ENCODE peak calls at places on chromosome 19, in four cellular contexts. One of them, this sample, is unnamed. For H3K4me1, the result is how much of the 10 kb centered on the place peaks cover.

GRCh38 chr19:4390017-4390861 is 10.1 kb downstream of the SH3GL1 start:
- DNase-seq in spleen: peak
- DNase-seq in upper lobe of right lung: no peak
- DNase-seq in aorta: no peak
- DNase-seq in this sample: peak

GRCh38 chr19:4068058-4068966 is 1.6 kb upstream of the ZBTB7A start:
- DNase-seq in spleen: peak
- DNase-seq in upper lobe of right lung: no peak
- DNase-seq in aorta: no peak
- DNase-seq in this sample: no peak

GRCh38 chr19:52567921-52568320 is 2.2 kb upstream of the ZNF701 start:
- DNase-seq in spleen: no peak
- DNase-seq in upper lobe of right lung: no peak
- DNase-seq in aorta: no peak
- DNase-seq in this sample: no peak

GRCh38 chr19:15025237-15025636 is 24.0 kb upstream of the CASP14 start:
- DNase-seq in spleen: no peak
- DNase-seq in upper lobe of right lung: no peak
- DNase-seq in aorta: no peak
- DNase-seq in this sample: no peak

GRCh38 chr19:48629599-48630288 is 7.4 kb downstream of the DBP start:
- DNase-seq in spleen: peak
- DNase-seq in upper lobe of right lung: peak
- DNase-seq in aorta: peak
- DNase-seq in this sample: no peak

GRCh38 chr19:33248954-33249613 is 23.4 kb upstream of the SLC7A10 start:
- DNase-seq in spleen: peak
- DNase-seq in upper lobe of right lung: peak
- DNase-seq in aorta: no peak
- DNase-seq in this sample: no peak

GRCh38 chr19:50432658-50433057 is at the start of gene MYBPC2:
- DNase-seq in spleen: no peak
- DNase-seq in upper lobe of right lung: no peak
- DNase-seq in aorta: no peak
- DNase-seq in this sample: peak

GRCh38 chr19:55305491-55305890 is 19.6 kb downstream of the TMEM150B start:
- DNase-seq in spleen: no peak
- DNase-seq in upper lobe of right lung: no peak
- DNase-seq in aorta: no peak
- DNase-seq in this sample: peak

GRCh38 chr19:35673121-35673804 is 6.9 kb downstream of the UPK1A start:
- DNase-seq in spleen: peak
- DNase-seq in upper lobe of right lung: peak
- DNase-seq in aorta: peak
- DNase-seq in this sample: no peak

GRCh38 chr19:44430956-44431355 is 17.3 kb downstream of the ZNF229 start:
- DNase-seq in spleen: no peak
- DNase-seq in upper lobe of right lung: no peak
- DNase-seq in aorta: no peak
- DNase-seq in this sample: no peak

GRCh38 chr19:1840541-1841115 is 7.7 kb downstream of the REXO1 start:
- DNase-seq in spleen: peak
- DNase-seq in upper lobe of right lung: no peak
- DNase-seq in aorta: no peak
- DNase-seq in this sample: no peak

GRCh38 chr19:9406798-9407352 is 28.5 kb downstream of the ZNF266 start:
- DNase-seq in spleen: peak
- DNase-seq in upper lobe of right lung: peak
- DNase-seq in aorta: peak
- DNase-seq in this sample: peak

GRCh38 chr19:46818812-46819211 is 30.4 kb upstream of the SLC1A5 start:
- DNase-seq in spleen: no peak
- DNase-seq in upper lobe of right lung: no peak
- DNase-seq in aorta: no peak
- DNase-seq in this sample: peak

GRCh38 chr19:408441-409005 is 424 bp downstream of the C2CD4C start:
- DNase-seq in spleen: peak
- DNase-seq in upper lobe of right lung: peak
- DNase-seq in aorta: peak
- DNase-seq in this sample: peak

GRCh38 chr19:40217921-40218890 is at the start of gene TTC9B:
- DNase-seq in spleen: no peak
- DNase-seq in upper lobe of right lung: no peak
- DNase-seq in aorta: no peak
- DNase-seq in this sample: no peak

GRCh38 chr19:45161715-45162463 is 1.1 kb upstream of the NKPD1 start:
- DNase-seq in spleen: no peak
- DNase-seq in upper lobe of right lung: no peak
- DNase-seq in aorta: no peak
- DNase-seq in this sample: peak

GRCh38 chr19:478236-478888 is 17.5 kb upstream of the SHC2 start:
- DNase-seq in spleen: no peak
- DNase-seq in upper lobe of right lung: no peak
- DNase-seq in aorta: no peak
- DNase-seq in this sample: no peak

GRCh38 chr19:1773173-1773572 is 19.9 kb downstream of the ONECUT3 start:
- DNase-seq in spleen: no peak
- DNase-seq in upper lobe of right lung: no peak
- DNase-seq in aorta: no peak
- DNase-seq in this sample: peak

GRCh38 chr19:40807147-40808020 is 8.4 kb downstream of the EGLN2 start:
- DNase-seq in spleen: no peak
- DNase-seq in upper lobe of right lung: peak
- DNase-seq in aorta: peak
- DNase-seq in this sample: no peak

GRCh38 chr19:45444318-45445041 is 20.8 kb upstream of the ERCC1 start:
- DNase-seq in spleen: peak
- DNase-seq in upper lobe of right lung: peak
- DNase-seq in aorta: peak
- DNase-seq in this sample: peak

GRCh38 chr19:16084067-16084685 is 7.9 kb downstream of the TPM4 start:
- DNase-seq in spleen: no peak
- DNase-seq in upper lobe of right lung: no peak
- DNase-seq in aorta: no peak
- DNase-seq in this sample: no peak

GRCh38 chr19:43983544-43983911 is 460 bp upstream of the ZNF155 start:
- DNase-seq in spleen: no peak
- DNase-seq in upper lobe of right lung: no peak
- DNase-seq in aorta: no peak
- DNase-seq in this sample: no peak

GRCh38 chr19:57280913-57281425 is 684 bp downstream of the ZNF460 start:
- DNase-seq in spleen: no peak
- DNase-seq in upper lobe of right lung: no peak
- DNase-seq in aorta: no peak
- DNase-seq in this sample: peak

GRCh38 chr19:5138606-5139594 is 170.0 kb downstream of the KDM4B start:
- DNase-seq in spleen: peak
- DNase-seq in upper lobe of right lung: no peak
- DNase-seq in aorta: no peak
- DNase-seq in this sample: peak

GRCh38 chr19:3296446-3296845 is 69.9 kb upstream of the NFIC start:
- DNase-seq in spleen: no peak
- DNase-seq in upper lobe of right lung: no peak
- DNase-seq in aorta: no peak
- DNase-seq in this sample: no peak

GRCh38 chr19:35556846-35557538 is 6.5 kb downstream of the ATP4A start:
- DNase-seq in spleen: peak
- DNase-seq in upper lobe of right lung: no peak
- DNase-seq in aorta: no peak
- DNase-seq in this sample: no peak

GRCh38 chr19:398719-399118 is 10.2 kb downstream of the C2CD4C start:
- DNase-seq in spleen: no peak
- DNase-seq in upper lobe of right lung: peak
- DNase-seq in aorta: peak
- DNase-seq in this sample: no peak

GRCh38 chr19:49057636-49058234 is at the start of gene CGB7:
- DNase-seq in spleen: peak
- DNase-seq in upper lobe of right lung: peak
- DNase-seq in aorta: peak
- DNase-seq in this sample: no peak

GRCh38 chr19:46428278-46429141 is at the start of gene PNMA8C:
- DNase-seq in spleen: peak
- DNase-seq in upper lobe of right lung: peak
- DNase-seq in aorta: peak
- DNase-seq in this sample: peak

GRCh38 chr19:1274852-1275259 is 474 bp upstream of the FAM174C start:
- DNase-seq in spleen: no peak
- DNase-seq in upper lobe of right lung: peak
- DNase-seq in aorta: no peak
- DNase-seq in this sample: no peak

GRCh38 chr19:18486746-18487145 is 35.1 kb downstream of the ELL start:
- DNase-seq in spleen: peak
- DNase-seq in upper lobe of right lung: no peak
- DNase-seq in aorta: no peak
- DNase-seq in this sample: no peak
- H3K4me1 ChIP-seq in spleen: under half
- H3K4me1 ChIP-seq in upper lobe of right lung: half or more
- H3K4me1 ChIP-seq in aorta: under half
- H3K4me1 ChIP-seq in this sample: under half

DNA sequence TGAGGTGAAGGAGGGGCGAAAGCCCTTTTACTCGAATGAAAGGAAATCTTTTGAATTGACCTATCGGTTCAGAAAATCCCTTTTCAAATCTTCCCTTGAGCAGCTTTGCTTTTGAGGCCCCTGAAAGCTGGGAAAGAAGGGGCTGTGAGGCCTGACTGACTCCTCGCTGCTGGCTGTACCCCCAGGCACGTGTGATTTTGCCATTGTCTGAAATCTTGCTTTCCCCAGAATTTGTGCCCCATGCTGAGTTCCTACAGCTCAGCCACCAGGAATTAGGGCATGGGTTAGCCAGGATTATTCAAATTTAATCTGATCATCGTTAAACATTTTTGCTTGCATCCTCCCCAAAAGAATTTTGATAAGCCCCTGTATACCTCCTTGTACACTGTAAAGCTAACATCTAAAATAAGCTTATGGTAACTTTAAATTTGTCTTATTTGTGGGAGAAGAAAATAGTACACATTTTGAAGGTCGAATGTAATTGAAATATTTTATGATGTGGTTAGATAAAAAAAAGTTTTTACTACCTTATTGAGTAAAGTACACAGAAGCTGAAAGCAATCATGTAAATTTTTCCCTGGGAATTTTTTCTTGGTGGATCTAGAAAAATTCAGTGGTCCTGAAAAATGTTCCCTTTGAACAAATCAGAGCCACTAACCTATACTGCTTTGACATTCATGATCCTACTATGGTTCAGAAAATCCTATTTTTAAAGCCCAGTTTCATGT is 46.7 kb downstream of the SIPA1L3 start:
- DNase-seq in spleen: no peak
- DNase-seq in upper lobe of right lung: peak
- DNase-seq in aorta: no peak
- DNase-seq in this sample: no peak
- H3K27ac ChIP-seq in spleen: no peak
- H3K27ac ChIP-seq in upper lobe of right lung: no peak
- H3K27ac ChIP-seq in aorta: no peak
- H3K27ac ChIP-seq in this sample: no peak

DNA sequence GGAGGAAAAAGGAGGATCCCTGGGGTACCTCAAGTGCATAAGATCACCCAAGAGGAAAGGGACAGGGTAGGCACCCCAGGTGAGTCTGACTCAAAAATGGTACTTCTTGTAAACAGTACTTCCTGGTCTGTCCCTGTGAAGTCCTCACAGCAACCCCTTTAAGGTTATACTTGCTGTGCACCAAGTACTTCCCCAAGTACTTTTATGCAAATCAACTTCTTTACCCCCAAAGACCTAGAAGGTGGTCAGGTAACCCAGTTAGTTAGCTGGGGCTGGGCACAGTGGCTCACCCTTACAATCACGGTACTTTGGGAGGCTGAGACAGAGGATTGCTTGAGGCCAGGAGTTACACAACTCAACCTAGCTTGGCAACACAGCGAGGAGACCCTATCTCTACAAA is 2.5 kb downstream of the CALR start:
- DNase-seq in spleen: no peak
- DNase-seq in upper lobe of right lung: no peak
- DNase-seq in aorta: no peak
- DNase-seq in this sample: no peak
- H3K4me3 ChIP-seq in spleen: peak
- H3K4me3 ChIP-seq in upper lobe of right lung: peak
- H3K4me3 ChIP-seq in aorta: no peak
- H3K4me3 ChIP-seq in this sample: no peak

DNA sequence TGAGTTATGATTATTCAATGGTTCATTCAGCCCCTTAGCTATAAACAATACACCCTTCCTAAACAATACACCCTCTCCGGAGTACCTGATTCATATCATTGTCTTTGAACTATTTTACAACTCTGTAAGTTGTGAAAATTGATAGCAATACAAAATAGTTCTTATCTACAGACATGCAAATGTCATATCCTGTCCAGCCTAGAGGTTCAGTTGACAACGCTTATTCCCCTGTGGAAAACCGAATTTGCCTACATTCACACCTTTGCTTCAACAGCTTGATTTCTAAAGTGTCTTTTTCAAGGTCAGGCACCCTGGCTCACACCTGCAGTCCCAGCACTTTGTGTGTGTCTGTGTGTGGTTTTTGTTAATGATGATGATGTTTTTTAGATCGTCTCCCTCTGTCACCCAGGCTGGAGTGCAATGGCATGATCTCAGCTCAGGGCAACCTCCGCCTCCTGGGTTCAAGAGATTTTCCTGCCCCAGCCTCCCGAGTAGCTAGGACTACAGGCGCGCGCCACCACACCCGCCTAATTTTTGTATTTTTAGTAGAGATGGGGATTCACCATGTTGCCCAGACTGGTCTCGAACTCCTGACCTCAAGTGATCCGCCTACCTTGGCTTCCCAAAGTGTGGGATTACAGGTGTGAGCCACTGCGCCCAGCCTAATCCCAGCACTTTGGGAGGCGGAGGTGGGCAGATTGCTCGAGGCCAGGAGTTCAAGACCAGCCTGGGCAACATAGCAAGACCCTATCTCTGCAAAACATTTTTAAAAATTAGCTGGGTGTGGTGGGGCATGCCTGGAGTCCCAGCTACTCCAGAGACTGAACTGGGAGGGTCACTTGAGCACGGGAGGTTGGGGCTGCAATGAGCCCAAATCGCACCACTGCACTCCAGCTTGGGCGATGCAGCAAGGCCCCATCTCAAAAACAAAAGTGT is 9.6 kb downstream of the C19orf53 start:
- DNase-seq in spleen: no peak
- DNase-seq in upper lobe of right lung: no peak
- DNase-seq in aorta: no peak
- DNase-seq in this sample: no peak
- H3K4me1 ChIP-seq in spleen: under half
- H3K4me1 ChIP-seq in upper lobe of right lung: under half
- H3K4me1 ChIP-seq in aorta: under half
- H3K4me1 ChIP-seq in this sample: under half

This sample was measured in SJCRH30.